ENCODE peak calls at places on chromosomes 4 and X, in five cellular contexts. One of them, this sample, is unnamed.

GRCh38 chr4:52873861-52874343 is 11.8 kb downstream of the RASL11B start:
- DNase-seq in neuronal stem cell: no peak
- DNase-seq in H9: peak
- DNase-seq in H1: peak
- DNase-seq in IMR-90: no peak
- DNase-seq in this sample: peak

GRCh38 chrX:1327651-1328304 is 8.8 kb upstream of the IL3RA start:
- DNase-seq in neuronal stem cell: no peak
- DNase-seq in IMR-90: no peak
- DNase-seq in H9: no peak
- DNase-seq in H1: no peak
- DNase-seq in this sample: peak

GRCh38 chr4:94757192-94758140 is at the start of gene BMPR1B:
- DNase-seq in neuronal stem cell: peak
- DNase-seq in H1: no peak
- DNase-seq in IMR-90: peak
- DNase-seq in H9: peak
- DNase-seq in this sample: peak

GRCh38 chr4:156594619-156595018 is 377.0 kb downstream of the PDGFC start:
- DNase-seq in neuronal stem cell: no peak
- DNase-seq in H1: no peak
- DNase-seq in IMR-90: no peak
- DNase-seq in H9: no peak
- DNase-seq in this sample: peak

GRCh38 chr4:106502106-106502699 is 133.6 kb upstream of the GIMD1 start:
- DNase-seq in H1: peak
- DNase-seq in neuronal stem cell: peak
- DNase-seq in H9: peak
- DNase-seq in IMR-90: peak
- DNase-seq in this sample: peak

GRCh38 chr4:121053601-121054143 is 18.7 kb downstream of the NDNF start:
- DNase-seq in neuronal stem cell: no peak
- DNase-seq in H1: no peak
- DNase-seq in H9: no peak
- DNase-seq in IMR-90: no peak
- DNase-seq in this sample: no peak

GRCh38 chrX:71911731-71912050 is 1.0 kb downstream of the NHSL2 start:
- DNase-seq in neuronal stem cell: no peak
- DNase-seq in H9: no peak
- DNase-seq in H1: no peak
- DNase-seq in IMR-90: no peak
- DNase-seq in this sample: peak

GRCh38 chr4:101074326-101074725 is 273.0 kb downstream of the PPP3CA start:
- DNase-seq in neuronal stem cell: no peak
- DNase-seq in H1: no peak
- DNase-seq in H9: no peak
- DNase-seq in IMR-90: no peak
- DNase-seq in this sample: no peak

GRCh38 chr4:145734051-145734450 is 54.1 kb downstream of the C4orf51 start:
- DNase-seq in H9: no peak
- DNase-seq in H1: no peak
- DNase-seq in IMR-90: no peak
- DNase-seq in neuronal stem cell: no peak
- DNase-seq in this sample: peak
- H2BK120ac ChIP-seq in H9: no peak
- H2BK120ac ChIP-seq in H1: peak
- H2BK120ac ChIP-seq in IMR-90: peak
- H2BK120ac ChIP-seq in neuronal stem cell: no peak
- H2BK120ac ChIP-seq in this sample: peak

DNA sequence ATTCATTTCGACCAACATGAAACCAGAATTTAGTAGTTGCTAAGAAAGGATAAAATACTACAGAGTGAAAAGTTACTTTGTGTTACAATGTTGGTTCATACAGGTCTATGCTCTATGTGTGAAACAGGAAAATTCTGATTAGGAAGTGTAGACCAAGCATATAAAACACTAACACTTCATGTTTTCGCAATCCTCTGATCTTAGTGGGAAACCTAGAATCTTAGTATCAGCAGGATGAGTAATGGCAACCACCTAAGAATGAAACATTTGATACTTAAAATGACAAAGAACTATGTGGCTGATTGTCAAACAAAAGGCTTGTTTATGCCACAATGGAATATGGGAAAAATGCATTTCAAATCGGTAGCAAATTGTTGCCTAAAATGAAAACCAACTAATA is 116.1 kb downstream of the AMMECR1 start:
- DNase-seq in IMR-90: no peak
- DNase-seq in H1: no peak
- DNase-seq in neuronal stem cell: no peak
- DNase-seq in H9: no peak
- DNase-seq in this sample: no peak
- H3K18ac ChIP-seq in IMR-90: no peak
- H3K18ac ChIP-seq in H1: no peak
- H3K18ac ChIP-seq in neuronal stem cell: no peak
- H3K18ac ChIP-seq in H9: no peak
- H3K18ac ChIP-seq in this sample: no peak

DNA sequence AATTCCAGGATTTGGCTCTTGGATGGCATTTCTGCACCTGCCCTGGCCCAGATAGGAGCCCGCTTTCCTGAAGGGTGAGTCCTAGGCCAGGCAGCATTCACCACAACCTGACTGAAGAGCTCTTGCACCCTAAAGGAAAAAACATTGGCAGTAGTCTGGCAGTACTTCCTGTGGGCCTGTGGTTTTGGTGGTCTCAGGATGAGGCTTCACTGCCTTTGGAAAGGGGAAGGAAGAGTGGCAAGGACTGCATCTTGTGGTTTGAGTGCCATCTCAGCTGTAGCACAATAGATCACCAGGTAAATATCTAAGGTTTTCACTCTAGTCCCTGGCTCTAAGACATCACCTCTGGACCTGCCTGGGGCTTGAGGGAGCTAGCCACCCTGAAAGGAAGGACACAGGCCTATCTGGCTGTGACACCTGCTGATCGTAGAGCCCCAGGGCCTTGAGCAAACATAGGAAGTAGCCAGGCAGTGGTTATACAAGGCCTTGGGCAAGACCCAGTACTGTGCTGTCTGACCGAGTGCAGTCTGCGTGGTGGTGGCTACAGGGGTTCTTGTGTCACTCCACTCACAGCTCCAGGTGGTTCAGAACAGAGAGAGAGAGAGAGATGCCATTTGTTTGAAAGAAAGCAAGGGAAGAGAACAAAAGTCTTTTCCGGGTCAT is 28.5 kb upstream of the PRRG1 start:
- DNase-seq in H1: no peak
- DNase-seq in H9: no peak
- DNase-seq in neuronal stem cell: no peak
- DNase-seq in IMR-90: no peak
- DNase-seq in this sample: no peak
- H2BK120ac ChIP-seq in H1: no peak
- H2BK120ac ChIP-seq in H9: no peak
- H2BK120ac ChIP-seq in neuronal stem cell: no peak
- H2BK120ac ChIP-seq in IMR-90: no peak
- H2BK120ac ChIP-seq in this sample: no peak

DNA sequence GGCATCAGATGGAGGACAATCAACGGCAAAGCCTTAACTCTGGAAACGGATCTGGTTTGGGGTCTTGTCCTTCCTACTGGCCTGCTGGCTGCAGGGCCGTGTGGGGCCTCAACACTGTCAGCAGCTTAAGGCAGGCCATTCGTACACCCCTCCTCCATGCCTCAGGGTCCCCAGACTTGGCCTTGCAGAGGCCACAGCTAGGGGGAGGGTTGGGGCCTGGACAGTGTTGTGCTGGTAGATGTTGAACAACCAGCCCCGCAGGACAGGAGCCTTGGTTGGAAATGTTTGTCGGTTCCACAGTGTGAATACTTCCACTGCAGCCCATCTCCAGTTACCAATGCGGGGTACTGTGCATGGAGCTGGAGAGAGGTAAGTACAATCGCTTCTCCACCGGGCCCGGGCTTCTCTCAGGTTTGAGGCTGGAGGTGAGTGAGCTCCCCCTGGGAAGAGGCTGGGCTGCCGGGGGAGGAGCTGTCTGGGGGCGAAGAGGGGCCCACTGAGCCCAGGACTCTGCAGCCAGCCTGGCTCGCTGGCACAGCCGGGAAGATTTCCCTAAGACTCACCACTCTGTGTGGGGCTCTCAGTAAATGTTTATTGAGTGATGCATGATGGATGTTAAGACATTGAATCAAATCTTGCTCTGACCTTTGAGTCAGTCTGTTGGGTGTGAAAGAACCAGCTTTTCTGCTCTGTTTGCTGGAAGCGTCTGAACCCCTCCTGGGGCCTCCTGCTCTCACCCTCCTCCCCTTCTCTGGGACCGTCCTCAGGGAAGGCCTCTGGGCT is 19.7 kb upstream of the GPR78 start:
- DNase-seq in IMR-90: no peak
- DNase-seq in neuronal stem cell: no peak
- DNase-seq in H9: no peak
- DNase-seq in H1: no peak
- DNase-seq in this sample: no peak
- H3K18ac ChIP-seq in IMR-90: no peak
- H3K18ac ChIP-seq in neuronal stem cell: no peak
- H3K18ac ChIP-seq in H9: no peak
- H3K18ac ChIP-seq in H1: no peak
- H3K18ac ChIP-seq in this sample: no peak

DNA sequence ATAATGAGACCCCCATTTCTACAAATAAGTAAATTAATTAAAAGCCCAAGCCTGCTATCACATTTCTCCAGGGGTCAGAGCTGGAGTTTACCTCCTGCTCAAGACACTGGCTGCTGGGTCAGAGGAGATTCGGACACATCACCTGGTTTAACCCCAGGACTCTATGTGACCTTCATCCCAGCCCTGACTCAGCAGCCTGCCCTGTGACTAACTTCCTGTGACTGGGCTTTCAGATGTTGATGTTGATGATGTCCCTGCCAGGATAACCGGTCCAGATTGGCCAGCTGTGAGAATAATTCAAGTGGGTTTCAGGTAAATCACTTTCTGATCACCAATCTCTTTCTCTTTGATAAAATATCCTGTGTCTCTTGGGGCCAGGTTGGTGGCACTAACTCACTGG is 102.4 kb upstream of the MAML3 start:
- DNase-seq in neuronal stem cell: no peak
- DNase-seq in IMR-90: peak
- DNase-seq in H9: peak
- DNase-seq in H1: no peak
- DNase-seq in this sample: peak
- H2BK120ac ChIP-seq in neuronal stem cell: no peak
- H2BK120ac ChIP-seq in IMR-90: peak
- H2BK120ac ChIP-seq in H9: no peak
- H2BK120ac ChIP-seq in H1: no peak
- H2BK120ac ChIP-seq in this sample: peak

GRCh38 chr4:99946346-99947189 is at the start of gene DNAJB14:
- DNase-seq in H1: no peak
- DNase-seq in H9: peak
- DNase-seq in IMR-90: peak
- DNase-seq in neuronal stem cell: peak
- DNase-seq in this sample: peak

GRCh38 chr4:99949034-99949998 is 759 bp downstream of the H2AZ1 start:
- DNase-seq in H9: peak
- DNase-seq in neuronal stem cell: peak
- DNase-seq in IMR-90: peak
- DNase-seq in H1: peak
- DNase-seq in this sample: peak

GRCh38 chr4:99945718-99946345 is 586 bp downstream of the DNAJB14 start:
- DNase-seq in IMR-90: peak
- DNase-seq in H9: no peak
- DNase-seq in neuronal stem cell: peak
- DNase-seq in H1: no peak
- DNase-seq in this sample: peak

GRCh38 chr4:99947190-99947578 is 766 bp upstream of the DNAJB14 start:
- DNase-seq in H1: no peak
- DNase-seq in neuronal stem cell: no peak
- DNase-seq in IMR-90: no peak
- DNase-seq in H9: no peak
- DNase-seq in this sample: no peak

GRCh38 chr4:99947608-99948007 is 1.2 kb upstream of the DNAJB14 start:
- DNase-seq in IMR-90: no peak
- DNase-seq in H1: no peak
- DNase-seq in neuronal stem cell: no peak
- DNase-seq in H9: no peak
- DNase-seq in this sample: peak
- H3K18ac ChIP-seq in IMR-90: no peak
- H3K18ac ChIP-seq in H1: no peak
- H3K18ac ChIP-seq in neuronal stem cell: no peak
- H3K18ac ChIP-seq in H9: no peak
- H3K18ac ChIP-seq in this sample: no peak

GRCh38 chr4:10298681-10299080 is 158.5 kb downstream of the ZNF518B start:
- DNase-seq in H1: no peak
- DNase-seq in neuronal stem cell: no peak
- DNase-seq in IMR-90: no peak
- DNase-seq in H9: no peak
- DNase-seq in this sample: no peak

GRCh38 chr4:10289534-10289899 is 167.7 kb downstream of the ZNF518B start:
- DNase-seq in neuronal stem cell: no peak
- DNase-seq in IMR-90: no peak
- DNase-seq in H1: no peak
- DNase-seq in H9: no peak
- DNase-seq in this sample: no peak

GRCh38 chr4:10299601-10300000 is 157.6 kb downstream of the ZNF518B start:
- DNase-seq in H1: no peak
- DNase-seq in neuronal stem cell: no peak
- DNase-seq in IMR-90: no peak
- DNase-seq in H9: no peak
- DNase-seq in this sample: no peak

GRCh38 chr4:10296730-10297129 is 160.5 kb downstream of the ZNF518B start:
- DNase-seq in neuronal stem cell: peak
- DNase-seq in H1: no peak
- DNase-seq in H9: no peak
- DNase-seq in IMR-90: no peak
- DNase-seq in this sample: no peak

DNA sequence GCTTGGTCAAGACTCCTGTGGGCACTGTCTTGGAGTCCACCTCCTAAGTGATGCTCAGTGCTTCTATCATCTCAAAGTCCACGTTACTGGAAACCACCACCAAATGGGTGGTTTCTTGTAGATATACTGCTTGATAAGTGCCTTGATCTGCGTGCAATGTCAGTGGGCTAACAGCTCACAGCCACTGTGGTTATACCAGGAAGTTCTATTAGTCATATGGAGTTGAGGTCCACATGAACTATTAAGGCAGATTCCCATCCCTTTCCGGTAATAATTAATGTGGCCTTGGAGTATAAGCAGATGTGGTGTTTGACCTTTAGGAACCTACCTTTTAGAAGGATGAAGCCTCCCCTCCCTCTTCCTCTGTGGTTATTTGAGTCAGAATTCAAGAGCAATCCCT is 161.9 kb downstream of the ZNF518B start:
- DNase-seq in H1: no peak
- DNase-seq in neuronal stem cell: no peak
- DNase-seq in IMR-90: no peak
- DNase-seq in H9: no peak
- DNase-seq in this sample: no peak
- H2BK120ac ChIP-seq in H1: no peak
- H2BK120ac ChIP-seq in neuronal stem cell: no peak
- H2BK120ac ChIP-seq in IMR-90: no peak
- H2BK120ac ChIP-seq in H9: no peak
- H2BK120ac ChIP-seq in this sample: no peak

DNA sequence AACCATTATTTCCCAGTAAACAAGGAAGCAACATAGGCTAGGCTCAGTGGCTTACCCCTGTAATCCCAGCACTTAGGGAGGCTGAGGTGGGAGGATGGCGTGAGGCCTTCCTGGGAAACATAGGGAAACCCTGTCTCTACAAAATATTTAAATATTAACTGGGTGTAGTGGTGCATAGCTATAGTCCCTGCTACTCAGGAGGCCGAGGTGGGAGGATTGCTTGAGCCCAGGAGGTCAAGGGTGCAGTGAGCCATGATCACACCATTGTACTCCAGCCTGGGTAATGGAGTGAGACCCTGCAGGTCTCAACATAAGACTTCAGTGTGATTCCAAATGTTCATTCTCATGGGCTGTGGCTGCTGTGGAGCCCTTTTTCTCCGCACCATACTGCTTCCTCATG is 34.9 kb downstream of the FHDC1 start:
- DNase-seq in H9: no peak
- DNase-seq in H1: no peak
- DNase-seq in neuronal stem cell: no peak
- DNase-seq in IMR-90: no peak
- DNase-seq in this sample: no peak
- H3K18ac ChIP-seq in H9: no peak
- H3K18ac ChIP-seq in H1: no peak
- H3K18ac ChIP-seq in neuronal stem cell: no peak
- H3K18ac ChIP-seq in IMR-90: no peak
- H3K18ac ChIP-seq in this sample: no peak